ENCODE peak calls at places on chromosomes 7 and 10, in ten cellular contexts. D, B, F, N, H, T, I, U, L and V are unnamed samples. For H3K9me3, the result is how much of the 10 kb centered on the place peaks cover.

GRCh38 chr10:100342627-100342972 is 4.4 kb upstream of the SCD start:
- DNase-seq in B (no peak), H (no peak), L (no peak), T (no peak), F (no peak), D (no peak), I (no peak), N (no peak), U (no peak), V (no peak)

GRCh38 chr10:77049896-77050295 is 587.7 kb downstream of the KCNMA1 start:
- DNase-seq in B (no peak), N (no peak), U (no peak), D (no peak), T (no peak), H (no peak), F (no peak), L (no peak), I (no peak), V (no peak)

GRCh38 chr7:107609861-107610260 is 29.8 kb downstream of the BCAP29 start:
- DNase-seq in I (no peak), F (no peak), L (no peak), B (no peak), D (no peak), N (no peak), H (no peak), U (no peak), T (no peak), V (no peak)

GRCh38 chr7:134589491-134589941 is 40.6 kb downstream of the AKR1B15 start:
- DNase-seq in T (no peak), U (no peak), B (no peak), N (no peak), F (no peak), I (peak), H (peak), D (no peak), L (no peak), V (no peak)

GRCh38 chr10:119489572-119490326 is 52.8 kb downstream of the RGS10 start:
- DNase-seq in N (peak), H (peak), B (peak), U (peak), I (peak), T (peak), D (no peak), F (peak), L (no peak), V (peak)

GRCh38 chr10:131584286-131584685 is 272.8 kb upstream of the TCERG1L start:
- DNase-seq in H (no peak), F (no peak), I (no peak), D (no peak), N (no peak), B (no peak), U (no peak), T (no peak), L (peak), V (no peak)

GRCh38 chr10:131963350-131963749 is 18.4 kb downstream of the BNIP3 start:
- DNase-seq in N (no peak), D (no peak), I (no peak), B (no peak), T (no peak), U (peak), L (no peak), H (peak), F (no peak), V (no peak)

GRCh38 chr7:5177060-5177459 is 13.0 kb upstream of the WIPI2 start:
- DNase-seq in H (peak), I (peak), D (peak), L (peak), N (no peak), U (no peak), F (peak), B (peak), T (peak), V (no peak)

GRCh38 chr7:35677582-35678356 is 17.2 kb downstream of the HERPUD2 start:
- DNase-seq in B (no peak), U (no peak), L (no peak), H (no peak), F (no peak), N (no peak), T (no peak), I (no peak), D (no peak), V (no peak)

GRCh38 chr10:16816830-16817124 is 447 bp downstream of the RSU1 start:
- DNase-seq in N (no peak), L (no peak), T (no peak), H (peak), F (no peak), U (no peak), I (no peak), D (no peak), B (no peak), V (no peak)

GRCh38 chr7:44541-44896 is 147.9 kb upstream of the FAM20C start:
- DNase-seq in D (no peak), L (no peak), U (peak), I (no peak), B (peak), T (no peak), H (no peak), F (no peak), N (no peak), V (no peak)

GRCh38 chr7:98701372-98701771 is 84.3 kb downstream of the NPTX2 start:
- DNase-seq in F (no peak), H (no peak), T (no peak), N (no peak), U (no peak), D (no peak), L (no peak), B (no peak), I (no peak), V (no peak)

GRCh38 chr7:41536116-41536515 is 166.8 kb downstream of the INHBA start:
- DNase-seq in B (no peak), L (no peak), N (no peak), T (no peak), F (no peak), U (no peak), I (no peak), D (no peak), H (no peak), V (no peak)

GRCh38 chr10:122140941-122141623 is 130.0 kb upstream of the BTBD16 start:
- DNase-seq in F (peak), U (no peak), T (peak), D (peak), B (peak), I (peak), N (no peak), L (peak), H (peak), V (no peak)

GRCh38 chr7:70063796-70064423 is 465.6 kb downstream of the AUTS2 start:
- DNase-seq in D (no peak), U (no peak), N (no peak), T (no peak), H (no peak), F (no peak), I (no peak), L (no peak), B (no peak), V (no peak)

GRCh38 chr10:52313350-52314006 is 603 bp upstream of the DKK1 start:
- DNase-seq in T (peak), L (no peak), D (no peak), U (no peak), N (no peak), B (no peak), F (peak), H (peak), I (peak), V (no peak)

GRCh38 chr10:98486421-98486820 is 39.7 kb upstream of the HPS1 start:
- DNase-seq in L (no peak), H (no peak), F (no peak), D (no peak), U (no peak), T (no peak), N (no peak), B (no peak), I (no peak), V (no peak)

GRCh38 chr7:51069411-51070083 is 247.1 kb downstream of the COBL start:
- DNase-seq in H (no peak), U (no peak), L (no peak), I (no peak), F (no peak), T (no peak), B (no peak), D (no peak), N (no peak), V (no peak)

GRCh38 chr7:68321076-68321639 is 1277.1 kb upstream of the AUTS2 start:
- DNase-seq in H (peak), I (peak), B (peak), F (no peak), T (no peak), U (no peak), N (no peak), L (no peak), D (peak), V (no peak)

GRCh38 chr10:43340619-43341018 is 30.8 kb upstream of the FXYD4 start:
- DNase-seq in D (no peak), U (no peak), I (no peak), N (no peak), F (no peak), H (peak), L (no peak), B (no peak), T (no peak), V (no peak)

DNA sequence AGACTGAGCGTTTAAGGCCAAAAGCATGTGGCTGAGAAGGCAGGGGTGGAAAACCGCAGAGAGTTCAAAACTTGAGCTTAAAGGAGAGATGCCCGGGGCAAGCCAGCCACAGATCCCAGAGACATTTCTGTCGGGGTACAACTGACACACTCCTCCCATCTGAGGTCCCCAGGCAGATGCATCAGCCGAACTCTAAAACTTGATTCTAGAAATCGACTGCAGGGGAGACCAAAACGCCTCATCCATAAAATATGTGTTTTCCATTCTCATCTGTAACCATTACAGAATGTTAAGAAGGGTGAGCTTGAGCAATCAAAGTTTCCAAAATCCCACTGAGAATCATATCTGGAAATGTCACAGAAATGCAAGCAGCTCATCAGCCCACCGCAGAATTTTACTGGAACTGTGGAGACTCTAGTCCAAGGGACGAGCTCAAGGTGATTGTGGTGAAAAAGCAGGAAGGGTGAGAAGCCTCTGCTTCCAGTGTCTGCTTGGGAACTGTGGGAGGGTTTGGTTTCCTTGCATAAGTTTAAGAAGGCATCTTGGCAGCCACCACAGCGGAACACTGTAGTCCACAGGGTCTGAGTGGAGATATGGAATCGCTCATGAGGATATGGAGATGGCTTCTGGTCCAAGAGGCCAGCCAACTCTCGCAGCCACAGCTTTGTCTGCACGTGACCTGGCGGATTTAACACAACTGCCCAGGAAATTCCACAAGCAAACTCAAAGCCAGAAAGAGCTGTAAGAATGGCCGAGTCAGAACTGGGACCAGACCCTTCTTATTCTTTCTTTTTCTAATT is 249.2 kb downstream of the SFMBT2 start:
- DNase-seq in I (no peak), N (no peak), T (peak), U (no peak), L (peak), F (no peak), D (peak), H (peak), B (peak), V (no peak)
- H3K9me3 ChIP-seq in I (under half), N (under half), T (under half), U (under half), L (under half), F (under half), D (under half), H (under half), B (under half), V (under half)

GRCh38 chr10:5184987-5185386 is at the start of gene AKR1C8:
- DNase-seq in U (no peak), F (no peak), B (no peak), I (no peak), L (no peak), T (no peak), H (no peak), D (no peak), N (no peak), V (no peak)

GRCh38 chr10:5183923-5184322 is 1.0 kb downstream of the AKR1C8 start:
- DNase-seq in I (no peak), U (no peak), T (no peak), D (no peak), H (no peak), B (no peak), N (no peak), L (no peak), F (no peak), V (no peak)

GRCh38 chr10:5188358-5188757 is 3.4 kb upstream of the AKR1C8 start:
- DNase-seq in H (no peak), F (no peak), I (no peak), B (no peak), U (no peak), D (no peak), T (no peak), L (no peak), N (no peak), V (no peak)

DNA sequence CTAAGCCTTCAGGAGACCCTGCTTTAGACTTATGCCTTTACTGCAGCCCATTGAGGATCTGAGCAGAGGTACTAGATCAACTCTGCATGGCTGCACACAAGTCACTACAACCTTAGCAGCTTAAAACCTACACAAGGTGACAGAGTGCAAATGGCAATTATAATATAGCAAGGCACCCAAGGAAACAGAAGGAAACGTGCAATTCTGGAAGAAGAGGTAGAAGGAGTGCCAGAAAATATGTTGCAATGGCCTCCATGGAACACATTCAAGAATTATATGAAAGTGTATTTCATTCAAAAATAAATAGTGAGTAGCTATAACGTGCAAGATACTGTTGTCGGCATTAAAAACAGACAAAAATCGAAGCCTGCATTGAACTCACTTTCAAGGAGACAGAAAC is 2.9 kb upstream of the AKR1C8 start:
- DNase-seq in D (no peak), H (no peak), L (no peak), I (no peak), B (no peak), N (no peak), U (no peak), F (no peak), T (peak), V (no peak)
- H3K9me3 ChIP-seq in D (under half), H (under half), L (under half), I (under half), B (under half), N (under half), U (under half), F (under half), T (under half), V (under half)

DNA sequence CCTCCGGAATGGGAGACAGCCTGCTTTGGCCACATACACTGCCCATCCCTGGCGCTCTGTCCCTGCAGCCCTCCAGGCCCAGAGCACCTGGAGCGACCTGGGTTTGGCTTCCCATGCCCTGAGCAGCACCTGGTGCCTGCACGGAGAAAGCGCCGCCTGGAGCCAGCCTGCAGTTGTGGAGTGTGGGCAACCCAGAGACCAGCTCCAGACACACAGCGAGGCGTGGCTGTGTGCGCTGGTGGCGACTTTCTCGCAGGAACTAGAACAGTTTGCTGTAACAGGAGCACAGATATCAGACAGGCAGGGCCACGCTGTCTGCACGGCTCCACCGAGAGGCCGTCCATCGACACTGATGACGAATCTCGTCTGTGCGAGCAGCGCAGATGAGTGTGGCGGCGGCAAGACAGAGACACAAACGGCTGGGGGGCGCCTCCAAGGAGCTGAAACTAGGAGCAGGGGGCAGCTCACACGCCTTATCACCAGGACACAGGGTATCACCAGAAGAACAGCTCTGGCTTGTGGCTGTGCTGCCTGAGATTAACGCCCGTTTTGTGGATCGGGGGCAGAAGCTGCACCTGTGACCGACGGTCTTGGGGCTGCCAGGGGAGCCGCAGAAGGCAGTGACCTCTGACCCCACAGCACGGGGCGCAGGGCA is 275.3 kb downstream of the DNAJB6 start:
- DNase-seq in B (no peak), N (no peak), H (no peak), L (no peak), D (no peak), I (no peak), U (peak), T (no peak), F (no peak), V (no peak)
- H3K9me3 ChIP-seq in B (under half), N (under half), H (under half), L (under half), D (under half), I (under half), U (under half), T (under half), F (under half), V (under half)

GRCh38 chr7:113955157-113955556 is 36.3 kb upstream of the PPP1R3A start:
- DNase-seq in T (no peak), B (no peak), L (no peak), U (peak), N (no peak), I (no peak), D (no peak), H (no peak), F (no peak), V (no peak)
- H3K9me3 ChIP-seq in T (under half), B (under half), L (under half), U (half or more), N (under half), I (under half), D (under half), H (under half), F (under half), V (under half)